ENCODE peak calls at places on chromosomes 13 and 19, in seven cellular contexts. One of them, this sample, is unnamed.

GRCh38 chr13:73273737-73274136 is 214.9 kb downstream of the KLF5 start:
- DNase-seq in omental fat pad: no peak
- DNase-seq in keratinocyte: peak
- DNase-seq in type B pancreatic cell: no peak
- DNase-seq in endothelial cell: no peak
- DNase-seq in tibial artery: no peak
- DNase-seq in A673: peak
- DNase-seq in this sample: no peak

GRCh38 chr13:32051156-32051555 is 19.6 kb downstream of the FRY start:
- DNase-seq in A673: no peak
- DNase-seq in keratinocyte: no peak
- DNase-seq in type B pancreatic cell: no peak
- DNase-seq in endothelial cell: no peak
- DNase-seq in tibial artery: no peak
- DNase-seq in omental fat pad: no peak
- DNase-seq in this sample: no peak

GRCh38 chr19:1239796-1240737 is 1.5 kb upstream of the ATP5F1D start:
- DNase-seq in type B pancreatic cell: peak
- DNase-seq in keratinocyte: no peak
- DNase-seq in omental fat pad: peak
- DNase-seq in endothelial cell: peak
- DNase-seq in A673: peak
- DNase-seq in tibial artery: peak
- DNase-seq in this sample: peak

GRCh38 chr13:62564770-62565169 is 1149.1 kb upstream of the PCDH20 start:
- DNase-seq in tibial artery: no peak
- DNase-seq in keratinocyte: no peak
- DNase-seq in endothelial cell: no peak
- DNase-seq in A673: no peak
- DNase-seq in omental fat pad: no peak
- DNase-seq in type B pancreatic cell: no peak
- DNase-seq in this sample: no peak

GRCh38 chr19:55206664-55207500 is 2.4 kb downstream of the PTPRH start:
- DNase-seq in endothelial cell: peak
- DNase-seq in type B pancreatic cell: no peak
- DNase-seq in A673: peak
- DNase-seq in tibial artery: no peak
- DNase-seq in keratinocyte: peak
- DNase-seq in omental fat pad: peak
- DNase-seq in this sample: peak

GRCh38 chr19:4877753-4878490 is 10.5 kb upstream of the PLIN3 start:
- DNase-seq in type B pancreatic cell: no peak
- DNase-seq in A673: no peak
- DNase-seq in tibial artery: peak
- DNase-seq in omental fat pad: no peak
- DNase-seq in endothelial cell: no peak
- DNase-seq in keratinocyte: no peak
- DNase-seq in this sample: no peak

GRCh38 chr13:97259787-97260641 is 37.9 kb downstream of the MBNL2 start:
- DNase-seq in A673: no peak
- DNase-seq in type B pancreatic cell: no peak
- DNase-seq in tibial artery: peak
- DNase-seq in omental fat pad: no peak
- DNase-seq in keratinocyte: no peak
- DNase-seq in endothelial cell: no peak
- DNase-seq in this sample: no peak

GRCh38 chr13:29858231-29858630 is 7.8 kb upstream of the UBL3 start:
- DNase-seq in omental fat pad: no peak
- DNase-seq in keratinocyte: no peak
- DNase-seq in tibial artery: no peak
- DNase-seq in endothelial cell: no peak
- DNase-seq in A673: no peak
- DNase-seq in type B pancreatic cell: no peak
- DNase-seq in this sample: no peak

GRCh38 chr19:44072543-44073401 is 813 bp downstream of the ZNF284 start:
- DNase-seq in type B pancreatic cell: no peak
- DNase-seq in keratinocyte: peak
- DNase-seq in A673: peak
- DNase-seq in omental fat pad: no peak
- DNase-seq in tibial artery: no peak
- DNase-seq in endothelial cell: no peak
- DNase-seq in this sample: no peak

GRCh38 chr19:12364391-12365093 is 941 bp downstream of the ZNF442 start:
- DNase-seq in tibial artery: peak
- DNase-seq in endothelial cell: no peak
- DNase-seq in type B pancreatic cell: no peak
- DNase-seq in keratinocyte: no peak
- DNase-seq in A673: peak
- DNase-seq in omental fat pad: peak
- DNase-seq in this sample: no peak

GRCh38 chr13:21971662-21972635 is 301.1 kb downstream of the FGF9 start:
- DNase-seq in type B pancreatic cell: no peak
- DNase-seq in keratinocyte: no peak
- DNase-seq in endothelial cell: no peak
- DNase-seq in A673: no peak
- DNase-seq in omental fat pad: no peak
- DNase-seq in tibial artery: no peak
- DNase-seq in this sample: no peak

GRCh38 chr13:100608906-100609305 is 20.3 kb upstream of the GGACT start:
- DNase-seq in tibial artery: no peak
- DNase-seq in omental fat pad: no peak
- DNase-seq in type B pancreatic cell: no peak
- DNase-seq in keratinocyte: no peak
- DNase-seq in endothelial cell: no peak
- DNase-seq in A673: peak
- DNase-seq in this sample: no peak

GRCh38 chr13:31755803-31756212 is 16.5 kb downstream of the RXFP2 start:
- DNase-seq in endothelial cell: no peak
- DNase-seq in keratinocyte: no peak
- DNase-seq in type B pancreatic cell: no peak
- DNase-seq in omental fat pad: no peak
- DNase-seq in tibial artery: no peak
- DNase-seq in A673: no peak
- DNase-seq in this sample: no peak

GRCh38 chr13:51801631-51802099 is 2.3 kb downstream of the DHRS12 start:
- DNase-seq in tibial artery: peak
- DNase-seq in omental fat pad: no peak
- DNase-seq in keratinocyte: no peak
- DNase-seq in type B pancreatic cell: no peak
- DNase-seq in A673: peak
- DNase-seq in endothelial cell: no peak
- DNase-seq in this sample: no peak

GRCh38 chr19:32675720-32676185 is at the start of gene RGS9BP:
- DNase-seq in omental fat pad: peak
- DNase-seq in A673: peak
- DNase-seq in type B pancreatic cell: no peak
- DNase-seq in keratinocyte: no peak
- DNase-seq in tibial artery: peak
- DNase-seq in endothelial cell: peak
- DNase-seq in this sample: peak

GRCh38 chr13:72970956-72971355 is 87.8 kb upstream of the KLF5 start:
- DNase-seq in A673: peak
- DNase-seq in tibial artery: no peak
- DNase-seq in endothelial cell: no peak
- DNase-seq in type B pancreatic cell: no peak
- DNase-seq in keratinocyte: no peak
- DNase-seq in omental fat pad: no peak
- DNase-seq in this sample: no peak

GRCh38 chr13:89163081-89163480 is 1491.9 kb downstream of the SLITRK5 start:
- DNase-seq in tibial artery: no peak
- DNase-seq in omental fat pad: no peak
- DNase-seq in A673: no peak
- DNase-seq in endothelial cell: no peak
- DNase-seq in type B pancreatic cell: no peak
- DNase-seq in keratinocyte: no peak
- DNase-seq in this sample: no peak

DNA sequence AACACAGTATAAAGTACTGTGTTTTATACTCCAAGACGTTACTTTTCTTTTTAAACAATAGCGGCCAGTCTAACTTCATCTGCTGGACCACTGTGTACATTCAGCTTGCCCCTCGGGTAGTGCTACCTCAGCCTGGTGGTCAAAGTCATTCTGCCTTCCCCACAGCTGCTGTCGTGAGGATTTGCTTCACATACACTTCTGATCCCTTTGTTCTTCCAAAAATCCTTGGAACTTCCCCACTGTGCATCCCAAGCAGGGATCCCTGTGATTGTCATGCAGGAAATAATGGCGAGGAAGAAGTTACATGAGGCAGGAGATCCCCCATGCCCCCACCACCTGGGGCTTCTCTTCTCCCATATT is 234.9 kb upstream of the STARD13 start:
- DNase-seq in omental fat pad: no peak
- DNase-seq in type B pancreatic cell: no peak
- DNase-seq in keratinocyte: no peak
- DNase-seq in endothelial cell: no peak
- DNase-seq in A673: no peak
- DNase-seq in tibial artery: no peak
- DNase-seq in this sample: no peak
- TF ChIP-seq CTCF in omental fat pad: no peak
- TF ChIP-seq CTCF in type B pancreatic cell: no peak
- TF ChIP-seq CTCF in keratinocyte: no peak
- TF ChIP-seq CTCF in endothelial cell: no peak
- TF ChIP-seq CTCF in A673: no peak
- TF ChIP-seq CTCF in tibial artery: no peak
- TF ChIP-seq CTCF in this sample: no peak

DNA sequence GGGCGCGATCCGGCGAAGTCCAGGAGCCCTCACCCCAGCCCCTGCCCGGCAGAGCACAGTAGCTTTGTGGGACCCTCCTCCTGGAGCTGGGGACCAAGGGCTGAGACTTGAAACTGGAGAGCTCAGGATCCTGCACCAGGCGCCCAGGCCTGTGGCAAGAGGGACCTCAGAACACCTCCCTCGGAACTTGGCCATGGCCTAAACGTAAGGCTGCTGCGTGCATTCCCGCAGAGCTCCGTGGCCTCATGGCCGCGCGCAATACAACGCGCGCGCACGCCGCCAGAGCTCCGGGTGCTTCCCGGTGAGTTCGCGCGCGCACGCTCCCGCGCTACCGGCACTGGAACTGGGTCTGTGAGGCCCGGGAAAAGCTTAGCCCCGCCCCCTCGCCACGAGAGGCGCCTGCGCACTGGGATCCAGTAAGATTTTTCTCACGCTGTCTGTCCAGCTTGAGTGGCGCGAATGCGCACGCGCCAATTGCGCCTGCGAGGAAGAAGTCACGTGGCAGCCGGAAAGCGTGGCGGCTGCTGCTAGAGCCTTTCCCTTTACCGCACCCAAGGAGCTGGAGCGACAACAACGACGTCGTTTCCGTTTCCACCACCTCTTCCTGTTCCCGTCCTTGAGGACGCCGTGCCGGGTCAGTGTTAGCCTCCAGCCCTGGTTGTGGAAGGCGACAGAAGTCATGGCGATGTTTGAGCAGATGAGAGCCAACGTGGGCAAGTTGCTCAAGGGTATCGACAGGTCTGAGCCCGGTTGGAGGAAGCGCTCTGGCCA is at the start of gene EIF3K:
- DNase-seq in A673: peak
- DNase-seq in tibial artery: peak
- DNase-seq in endothelial cell: peak
- DNase-seq in keratinocyte: peak
- DNase-seq in type B pancreatic cell: peak
- DNase-seq in omental fat pad: peak
- DNase-seq in this sample: peak
- TF ChIP-seq CTCF in A673: no peak
- TF ChIP-seq CTCF in tibial artery: no peak
- TF ChIP-seq CTCF in endothelial cell: no peak
- TF ChIP-seq CTCF in keratinocyte: no peak
- TF ChIP-seq CTCF in type B pancreatic cell: no peak
- TF ChIP-seq CTCF in omental fat pad: no peak
- TF ChIP-seq CTCF in this sample: no peak

DNA sequence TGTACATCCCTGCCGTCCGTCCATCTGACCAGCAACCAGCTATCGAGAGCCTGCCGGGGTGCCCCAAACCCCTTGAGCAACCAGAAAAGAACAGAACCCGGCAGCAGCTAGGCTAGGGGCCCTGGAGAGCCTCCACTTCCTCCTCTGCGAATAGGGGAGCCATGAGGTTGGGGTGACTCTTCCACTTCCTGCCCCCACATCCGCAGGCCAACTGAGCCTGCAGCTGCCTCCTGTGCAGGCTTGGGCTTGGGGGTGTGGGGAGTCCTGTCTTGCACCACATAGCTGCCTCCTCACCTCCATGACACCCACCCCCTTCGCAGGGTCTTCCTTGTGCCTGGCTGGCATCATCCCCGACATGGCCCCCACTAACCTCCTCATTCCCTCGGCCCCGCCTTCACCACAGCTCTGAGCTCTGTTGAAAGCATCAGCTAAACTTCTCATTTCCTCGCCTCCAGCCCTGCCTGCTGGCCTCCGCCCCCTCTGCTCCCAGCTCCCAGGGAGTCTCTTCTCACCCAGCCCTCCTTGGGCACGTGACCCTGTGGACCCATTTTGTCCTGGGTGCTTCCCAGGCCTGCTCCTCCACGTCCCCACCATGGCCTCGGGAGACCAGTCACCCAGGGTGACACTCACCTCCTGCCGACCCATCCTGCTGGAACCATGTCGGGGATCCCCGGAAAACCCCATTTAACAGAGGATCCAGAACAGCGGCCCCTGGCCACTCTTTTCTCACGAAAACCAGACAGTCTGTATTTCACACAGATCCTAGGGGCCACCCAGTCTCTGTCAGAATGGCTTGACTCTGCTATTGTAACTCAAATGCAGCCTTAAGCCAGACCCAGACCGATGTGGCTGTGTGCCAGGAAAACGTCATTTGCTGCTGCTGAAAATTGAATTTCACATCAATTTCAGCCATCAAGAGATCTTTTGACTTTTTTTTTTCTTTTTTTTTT is 50.4 kb downstream of the MYO9B start:
- DNase-seq in A673: no peak
- DNase-seq in type B pancreatic cell: no peak
- DNase-seq in endothelial cell: no peak
- DNase-seq in tibial artery: peak
- DNase-seq in omental fat pad: no peak
- DNase-seq in keratinocyte: no peak
- DNase-seq in this sample: no peak
- TF ChIP-seq CTCF in A673: no peak
- TF ChIP-seq CTCF in type B pancreatic cell: no peak
- TF ChIP-seq CTCF in endothelial cell: no peak
- TF ChIP-seq CTCF in tibial artery: no peak
- TF ChIP-seq CTCF in omental fat pad: no peak
- TF ChIP-seq CTCF in keratinocyte: no peak
- TF ChIP-seq CTCF in this sample: no peak

DNA sequence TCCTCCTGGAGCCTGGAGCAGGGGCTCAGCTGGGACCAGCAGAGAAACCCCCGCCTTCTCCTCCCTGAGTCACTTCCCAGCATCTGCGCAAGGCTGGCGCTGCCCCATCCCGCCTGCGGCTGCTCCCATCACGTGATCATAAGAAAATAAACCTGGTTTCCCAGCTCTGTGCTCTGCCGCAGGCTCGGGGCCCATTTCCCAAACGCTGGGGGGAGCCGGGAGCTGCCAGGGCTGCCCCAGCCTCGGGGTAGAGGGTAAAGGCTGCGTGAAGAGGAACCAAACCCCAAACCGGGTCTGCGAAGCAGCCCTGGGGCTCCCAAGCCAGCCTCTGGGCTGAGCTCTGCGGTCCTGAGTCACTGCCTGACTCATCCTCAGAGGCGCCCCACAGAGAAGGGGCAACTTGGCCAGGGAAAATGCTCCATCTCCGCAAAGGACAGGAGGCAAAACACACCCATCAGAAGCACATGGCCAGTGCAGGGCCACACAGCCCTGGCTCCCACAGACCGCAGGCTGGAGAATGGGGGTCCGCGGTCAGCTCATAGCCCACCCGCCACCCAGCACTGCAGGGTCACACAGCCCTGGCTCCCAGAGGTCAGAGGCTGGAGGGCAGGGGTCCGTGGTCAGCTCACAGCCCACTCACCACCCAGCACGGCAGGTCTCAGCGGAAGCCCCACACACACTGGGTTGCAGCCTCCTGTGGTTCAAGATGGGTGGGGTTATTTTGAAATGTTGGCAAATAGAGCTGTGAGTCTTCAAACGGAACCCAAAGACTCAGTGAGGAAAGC is 67.1 kb downstream of the RASA3 start:
- DNase-seq in type B pancreatic cell: no peak
- DNase-seq in omental fat pad: peak
- DNase-seq in A673: peak
- DNase-seq in tibial artery: peak
- DNase-seq in endothelial cell: no peak
- DNase-seq in keratinocyte: peak
- DNase-seq in this sample: no peak
- TF ChIP-seq CTCF in type B pancreatic cell: no peak
- TF ChIP-seq CTCF in omental fat pad: no peak
- TF ChIP-seq CTCF in A673: no peak
- TF ChIP-seq CTCF in tibial artery: peak
- TF ChIP-seq CTCF in endothelial cell: no peak
- TF ChIP-seq CTCF in keratinocyte: no peak
- TF ChIP-seq CTCF in this sample: no peak

This sample was measured in progenitor cell of endocrine pancreas.